ENCODE peak calls at places on chromosomes 11 and 22, in seven cellular contexts. One of them, this sample, is unnamed. For H3K27me3, the result is how much of the 10 kb centered on the place peaks cover.

GRCh38 chr22:50247748-50248147 is 2.9 kb upstream of the TUBGCP6 start:
- DNase-seq in HAP-1: peak
- DNase-seq in pancreas: peak
- DNase-seq in GM06990: peak
- DNase-seq in lung: no peak
- DNase-seq in HCT116: peak
- DNase-seq in stomach: peak
- DNase-seq in this sample: no peak

GRCh38 chr11:85822814-85823213 is 11.9 kb upstream of the SYTL2 start:
- DNase-seq in pancreas: no peak
- DNase-seq in HCT116: no peak
- DNase-seq in HAP-1: no peak
- DNase-seq in GM06990: no peak
- DNase-seq in lung: no peak
- DNase-seq in stomach: no peak
- DNase-seq in this sample: peak

GRCh38 chr11:117828641-117829368 is 4.3 kb upstream of the FXYD2 start:
- DNase-seq in HAP-1: no peak
- DNase-seq in stomach: peak
- DNase-seq in lung: no peak
- DNase-seq in pancreas: no peak
- DNase-seq in HCT116: no peak
- DNase-seq in GM06990: peak
- DNase-seq in this sample: peak

GRCh38 chr11:24239016-24239720 is 257.7 kb upstream of the LUZP2 start:
- DNase-seq in stomach: no peak
- DNase-seq in HCT116: no peak
- DNase-seq in pancreas: no peak
- DNase-seq in lung: no peak
- DNase-seq in GM06990: no peak
- DNase-seq in HAP-1: no peak
- DNase-seq in this sample: peak

GRCh38 chr11:107969219-107969618 is 39.5 kb upstream of the CUL5 start:
- DNase-seq in HCT116: peak
- DNase-seq in GM06990: no peak
- DNase-seq in lung: no peak
- DNase-seq in HAP-1: peak
- DNase-seq in stomach: no peak
- DNase-seq in pancreas: no peak
- DNase-seq in this sample: no peak

GRCh38 chr11:94785509-94785908 is 17.4 kb downstream of the AMOTL1 start:
- DNase-seq in lung: no peak
- DNase-seq in GM06990: no peak
- DNase-seq in pancreas: no peak
- DNase-seq in HAP-1: no peak
- DNase-seq in stomach: no peak
- DNase-seq in HCT116: no peak
- DNase-seq in this sample: no peak

GRCh38 chr11:101091781-101092180 is 37.8 kb downstream of the PGR start:
- DNase-seq in GM06990: no peak
- DNase-seq in HCT116: no peak
- DNase-seq in lung: no peak
- DNase-seq in HAP-1: no peak
- DNase-seq in pancreas: no peak
- DNase-seq in stomach: no peak
- DNase-seq in this sample: peak

GRCh38 chr11:100631316-100631715 is 55.8 kb upstream of the ARHGAP42 start:
- DNase-seq in GM06990: no peak
- DNase-seq in HCT116: no peak
- DNase-seq in HAP-1: no peak
- DNase-seq in stomach: no peak
- DNase-seq in pancreas: no peak
- DNase-seq in lung: no peak
- DNase-seq in this sample: no peak

GRCh38 chr11:2974272-2974671 is 17.9 kb downstream of the NAP1L4 start:
- DNase-seq in GM06990: no peak
- DNase-seq in HAP-1: no peak
- DNase-seq in pancreas: no peak
- DNase-seq in stomach: no peak
- DNase-seq in lung: no peak
- DNase-seq in HCT116: no peak
- DNase-seq in this sample: no peak

GRCh38 chr11:72652133-72652532 is 22.1 kb downstream of the PDE2A start:
- DNase-seq in HCT116: no peak
- DNase-seq in HAP-1: no peak
- DNase-seq in pancreas: no peak
- DNase-seq in GM06990: no peak
- DNase-seq in lung: no peak
- DNase-seq in stomach: no peak
- DNase-seq in this sample: no peak

GRCh38 chr22:50599816-50600454 is 658 bp upstream of the MAPK8IP2 start:
- DNase-seq in HAP-1: peak
- DNase-seq in lung: no peak
- DNase-seq in pancreas: peak
- DNase-seq in HCT116: no peak
- DNase-seq in stomach: peak
- DNase-seq in GM06990: no peak
- DNase-seq in this sample: peak

GRCh38 chr11:1839924-1840779 is 1.4 kb downstream of the TNNI2 start:
- DNase-seq in pancreas: no peak
- DNase-seq in HCT116: no peak
- DNase-seq in lung: peak
- DNase-seq in stomach: peak
- DNase-seq in GM06990: peak
- DNase-seq in HAP-1: no peak
- DNase-seq in this sample: no peak

GRCh38 chr22:46484156-46484860 is 53.1 kb downstream of the CELSR1 start:
- DNase-seq in GM06990: no peak
- DNase-seq in HAP-1: peak
- DNase-seq in HCT116: no peak
- DNase-seq in stomach: no peak
- DNase-seq in lung: no peak
- DNase-seq in pancreas: no peak
- DNase-seq in this sample: no peak

GRCh38 chr22:23858484-23858815 is 775 bp downstream of the SLC2A11 start:
- DNase-seq in lung: no peak
- DNase-seq in GM06990: no peak
- DNase-seq in HCT116: no peak
- DNase-seq in HAP-1: no peak
- DNase-seq in stomach: no peak
- DNase-seq in pancreas: no peak
- DNase-seq in this sample: no peak

GRCh38 chr11:70016666-70017347 is 61.3 kb upstream of the ANO1 start:
- DNase-seq in lung: no peak
- DNase-seq in pancreas: no peak
- DNase-seq in GM06990: no peak
- DNase-seq in HAP-1: no peak
- DNase-seq in stomach: no peak
- DNase-seq in HCT116: peak
- DNase-seq in this sample: peak

GRCh38 chr11:75659836-75660235 is 9.0 kb downstream of the MAP6 start:
- DNase-seq in stomach: no peak
- DNase-seq in HAP-1: no peak
- DNase-seq in lung: no peak
- DNase-seq in GM06990: no peak
- DNase-seq in HCT116: no peak
- DNase-seq in pancreas: no peak
- DNase-seq in this sample: no peak

GRCh38 chr11:75664366-75664765 is 4.5 kb downstream of the MAP6 start:
- DNase-seq in GM06990: no peak
- DNase-seq in stomach: no peak
- DNase-seq in pancreas: no peak
- DNase-seq in HAP-1: no peak
- DNase-seq in HCT116: no peak
- DNase-seq in lung: no peak
- DNase-seq in this sample: no peak

GRCh38 chr11:75667268-75667830 is 1.5 kb downstream of the MAP6 start:
- DNase-seq in pancreas: peak
- DNase-seq in HAP-1: peak
- DNase-seq in GM06990: no peak
- DNase-seq in stomach: peak
- DNase-seq in lung: peak
- DNase-seq in HCT116: no peak
- DNase-seq in this sample: no peak

GRCh38 chr11:75665126-75665525 is 3.7 kb downstream of the MAP6 start:
- DNase-seq in HCT116: no peak
- DNase-seq in lung: no peak
- DNase-seq in stomach: no peak
- DNase-seq in HAP-1: no peak
- DNase-seq in GM06990: no peak
- DNase-seq in pancreas: no peak
- DNase-seq in this sample: no peak

GRCh38 chr11:75663808-75664207 is 5.0 kb downstream of the MAP6 start:
- DNase-seq in HAP-1: peak
- DNase-seq in stomach: no peak
- DNase-seq in HCT116: no peak
- DNase-seq in pancreas: no peak
- DNase-seq in lung: no peak
- DNase-seq in GM06990: no peak
- DNase-seq in this sample: no peak
- H3K27me3 ChIP-seq in HAP-1: under half
- H3K27me3 ChIP-seq in stomach: under half
- H3K27me3 ChIP-seq in HCT116: under half
- H3K27me3 ChIP-seq in pancreas: under half
- H3K27me3 ChIP-seq in lung: under half
- H3K27me3 ChIP-seq in GM06990: under half
- H3K27me3 ChIP-seq in this sample: under half

GRCh38 chr11:130159657-130160459 is at the start of gene ST14:
- DNase-seq in GM06990: no peak
- DNase-seq in HCT116: no peak
- DNase-seq in lung: peak
- DNase-seq in pancreas: peak
- DNase-seq in HAP-1: no peak
- DNase-seq in stomach: peak
- DNase-seq in this sample: no peak
- H3K4me3 ChIP-seq in GM06990: peak
- H3K4me3 ChIP-seq in HCT116: peak
- H3K4me3 ChIP-seq in lung: peak
- H3K4me3 ChIP-seq in pancreas: peak
- H3K4me3 ChIP-seq in HAP-1: no peak
- H3K4me3 ChIP-seq in stomach: peak
- H3K4me3 ChIP-seq in this sample: no peak

GRCh38 chr11:46969379-46969778 is 32.8 kb downstream of the CSTPP1 start:
- DNase-seq in GM06990: no peak
- DNase-seq in stomach: no peak
- DNase-seq in HCT116: no peak
- DNase-seq in HAP-1: no peak
- DNase-seq in lung: no peak
- DNase-seq in pancreas: no peak
- DNase-seq in this sample: no peak

GRCh38 chr11:46972343-46972742 is 35.8 kb downstream of the CSTPP1 start:
- DNase-seq in lung: no peak
- DNase-seq in pancreas: no peak
- DNase-seq in GM06990: no peak
- DNase-seq in stomach: no peak
- DNase-seq in HCT116: no peak
- DNase-seq in HAP-1: no peak
- DNase-seq in this sample: no peak

GRCh38 chr11:46972821-46973220 is 36.3 kb downstream of the CSTPP1 start:
- DNase-seq in HAP-1: no peak
- DNase-seq in HCT116: no peak
- DNase-seq in lung: no peak
- DNase-seq in GM06990: no peak
- DNase-seq in stomach: no peak
- DNase-seq in pancreas: no peak
- DNase-seq in this sample: no peak

GRCh38 chr11:46967962-46968361 is 31.4 kb downstream of the CSTPP1 start:
- DNase-seq in pancreas: no peak
- DNase-seq in lung: no peak
- DNase-seq in HCT116: no peak
- DNase-seq in HAP-1: no peak
- DNase-seq in GM06990: no peak
- DNase-seq in stomach: no peak
- DNase-seq in this sample: no peak

DNA sequence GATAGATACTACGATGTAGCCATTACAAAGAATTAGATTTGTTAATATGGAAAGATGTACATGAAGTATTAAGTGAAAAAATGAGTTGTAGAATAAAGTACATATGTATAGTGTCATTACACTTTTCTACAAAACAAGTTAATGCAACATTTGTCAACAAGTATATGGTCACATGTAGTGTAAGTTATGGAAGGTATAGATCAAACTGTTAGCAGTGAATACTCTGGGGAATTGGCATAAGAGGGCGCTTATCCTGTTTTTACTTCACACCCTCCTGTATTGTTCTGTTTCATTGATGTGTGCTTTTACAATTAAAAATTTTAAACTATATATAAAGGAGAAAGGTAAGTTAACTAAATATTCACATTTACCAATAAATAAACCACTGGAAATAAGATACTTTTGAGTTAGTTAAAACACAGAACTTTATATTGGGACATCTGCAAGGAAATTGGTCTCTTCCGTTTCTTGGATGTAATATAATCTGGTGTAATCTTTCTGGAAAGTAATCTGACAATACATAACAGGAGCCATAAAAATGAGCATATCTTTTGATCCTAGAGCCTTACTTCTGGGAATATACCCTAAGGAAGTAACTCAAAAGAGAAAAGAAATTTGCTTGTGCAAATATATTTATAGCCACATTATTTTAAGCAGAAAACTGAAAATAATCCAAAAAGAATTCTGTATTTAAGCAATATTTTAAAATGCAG is 34.5 kb downstream of the CSTPP1 start:
- DNase-seq in pancreas: no peak
- DNase-seq in lung: no peak
- DNase-seq in HCT116: no peak
- DNase-seq in HAP-1: no peak
- DNase-seq in GM06990: no peak
- DNase-seq in stomach: no peak
- DNase-seq in this sample: no peak
- H3K27me3 ChIP-seq in pancreas: under half
- H3K27me3 ChIP-seq in lung: under half
- H3K27me3 ChIP-seq in HCT116: under half
- H3K27me3 ChIP-seq in HAP-1: under half
- H3K27me3 ChIP-seq in GM06990: under half
- H3K27me3 ChIP-seq in stomach: under half
- H3K27me3 ChIP-seq in this sample: under half

GRCh38 chr22:33920927-33921575 is 775 bp upstream of the LARGE1 start:
- DNase-seq in pancreas: peak
- DNase-seq in HCT116: peak
- DNase-seq in stomach: peak
- DNase-seq in HAP-1: peak
- DNase-seq in GM06990: peak
- DNase-seq in lung: peak
- DNase-seq in this sample: peak

GRCh38 chr22:33922268-33922667 is 2.0 kb upstream of the LARGE1 start:
- DNase-seq in GM06990: no peak
- DNase-seq in stomach: peak
- DNase-seq in pancreas: peak
- DNase-seq in HCT116: no peak
- DNase-seq in lung: no peak
- DNase-seq in HAP-1: peak
- DNase-seq in this sample: peak

GRCh38 chr22:33923660-33924246 is 3.5 kb upstream of the LARGE1 start:
- DNase-seq in lung: peak
- DNase-seq in HAP-1: peak
- DNase-seq in stomach: peak
- DNase-seq in pancreas: peak
- DNase-seq in HCT116: peak
- DNase-seq in GM06990: no peak
- DNase-seq in this sample: peak

GRCh38 chr22:33921576-33922181 is 1.4 kb upstream of the LARGE1 start:
- DNase-seq in pancreas: peak
- DNase-seq in GM06990: peak
- DNase-seq in stomach: peak
- DNase-seq in lung: peak
- DNase-seq in HAP-1: peak
- DNase-seq in HCT116: no peak
- DNase-seq in this sample: peak

GRCh38 chr22:33923033-33923432 is 2.8 kb upstream of the LARGE1 start:
- DNase-seq in GM06990: no peak
- DNase-seq in pancreas: no peak
- DNase-seq in HCT116: no peak
- DNase-seq in lung: no peak
- DNase-seq in stomach: no peak
- DNase-seq in HAP-1: no peak
- DNase-seq in this sample: no peak
- H3K4me3 ChIP-seq in GM06990: peak
- H3K4me3 ChIP-seq in pancreas: no peak
- H3K4me3 ChIP-seq in HCT116: no peak
- H3K4me3 ChIP-seq in lung: no peak
- H3K4me3 ChIP-seq in stomach: peak
- H3K4me3 ChIP-seq in HAP-1: peak
- H3K4me3 ChIP-seq in this sample: no peak